ENCODE peak calls at places on chromosomes 1 and 21, in five cellular contexts. P, O, J, T and Z are unnamed samples.
A peak's percentile ranks its signal among the peaks of the same experiment; 100 is the strongest.

GRCh38 chr1:111476761-111477309 is 3.1 kb downstream of the C1orf162 start:
- DNase-seq in P (no peak), O (no peak), J (no peak), T (no peak), Z (peak; percentile 59)

GRCh38 chr1:180386740-180387367 is 115.5 kb downstream of the ACBD6 start:
- DNase-seq in P (no peak), O (no peak), J (no peak), T (no peak), Z (no peak)

GRCh38 chr1:183237046-183237445 is 51.0 kb downstream of the LAMC2 start:
- DNase-seq in P (no peak), O (no peak), J (no peak), T (no peak), Z (no peak)

GRCh38 chr1:208681878-208682663 is 437.9 kb upstream of the PLXNA2 start:
- DNase-seq in P (no peak), O (no peak), J (no peak), T (no peak), Z (no peak)

GRCh38 chr1:234647758-234648157 is 37.8 kb upstream of the IRF2BP2 start:
- DNase-seq in P (no peak), O (no peak), J (no peak), T (no peak), Z (no peak)

GRCh38 chr1:207659545-207660148 is 14.7 kb downstream of the CR1L start:
- DNase-seq in P (no peak), O (no peak), J (no peak), T (no peak), Z (no peak)

GRCh38 chr1:28028873-28029654 is 59.3 kb downstream of the EYA3 start:
- DNase-seq in P (no peak), O (no peak), J (no peak), T (no peak), Z (no peak)

GRCh38 chr1:4711191-4711915 is 56.9 kb downstream of the AJAP1 start:
- DNase-seq in P (no peak), O (no peak), J (no peak), T (no peak), Z (no peak)

GRCh38 chr1:210250998-210251679 is 18.5 kb downstream of the SERTAD4 start:
- DNase-seq in P (peak; percentile 62), O (peak; percentile 82), J (no peak), T (peak; percentile 40), Z (no peak)

GRCh38 chr1:209516771-209517471 is 66.6 kb upstream of the CAMK1G start:
- DNase-seq in P (no peak), O (no peak), J (no peak), T (no peak), Z (no peak)

GRCh38 chr1:67214420-67215174 is 48.3 kb downstream of the IL23R start:
- DNase-seq in P (no peak), O (no peak), J (peak; percentile 35), T (no peak), Z (no peak)

GRCh38 chr1:110559157-110559556 is 40.2 kb upstream of the KCNA10 start:
- DNase-seq in P (no peak), O (no peak), J (no peak), T (no peak), Z (no peak)

GRCh38 chr1:201495447-201496295 is 11.3 kb downstream of the CSRP1 start:
- DNase-seq in P (no peak), O (peak; percentile 78), J (no peak), T (peak; percentile 83), Z (no peak)

GRCh38 chr1:183882328-183883167 is 77.6 kb downstream of the RGL1 start:
- DNase-seq in P (no peak), O (no peak), J (no peak), T (no peak), Z (no peak)

GRCh38 chr1:58363639-58364038 is 182.9 kb downstream of the OMA1 start:
- DNase-seq in P (no peak), O (no peak), J (no peak), T (no peak), Z (no peak)

GRCh38 chr1:12208764-12209494 is 20.9 kb upstream of the VPS13D start:
- DNase-seq in P (peak; percentile 90), O (peak; percentile 45), J (peak; percentile 77), T (peak; percentile 85), Z (peak; percentile 71)

GRCh38 chr1:236854602-236854978 is 59.5 kb downstream of the MTR start:
- DNase-seq in P (peak; percentile 23), O (no peak), J (no peak), T (no peak), Z (no peak)

GRCh38 chr1:145845144-145845513 is 301 bp upstream of the NUDT17 start:
- DNase-seq in P (no peak), O (no peak), J (no peak), T (no peak), Z (no peak)

GRCh38 chr1:163747261-163747660 is 425.5 kb downstream of the NUF2 start:
- DNase-seq in P (no peak), O (no peak), J (no peak), T (no peak), Z (no peak)

GRCh38 chr1:210072129-210072528 is 134.1 kb downstream of the SYT14 start:
- DNase-seq in P (no peak), O (no peak), J (no peak), T (no peak), Z (no peak)

GRCh38 chr1:228093050-228093906 is 9.8 kb downstream of the C1orf35 start:
- DNase-seq in P (no peak), O (no peak), J (no peak), T (no peak), Z (no peak)

GRCh38 chr1:222754386-222755139 is 17.6 kb downstream of the FAM177B start:
- DNase-seq in P (peak; percentile 83), O (peak; percentile 17), J (no peak), T (peak; percentile 51), Z (no peak)

GRCh38 chr1:146007048-146007784 is 10.8 kb upstream of the TXNIP start:
- DNase-seq in P (peak; percentile 55), O (no peak), J (peak; percentile 48), T (no peak), Z (peak; percentile 52)

GRCh38 chr1:6004412-6005123 is 12.3 kb upstream of the NPHP4 start:
- DNase-seq in P (no peak), O (no peak), J (no peak), T (peak; percentile 10), Z (no peak)

GRCh38 chr21:45499201-45499750 is 43.0 kb downstream of the SLC19A1 start:
- DNase-seq in P (no peak), O (no peak), J (no peak), T (peak; percentile 13), Z (no peak)

GRCh38 chr1:192277635-192278034 is 39.2 kb upstream of the RGS21 start:
- DNase-seq in P (no peak), O (no peak), J (no peak), T (no peak), Z (no peak)

GRCh38 chr1:6935379-6936307 is 150.4 kb downstream of the CAMTA1 start:
- DNase-seq in P (no peak), O (no peak), J (no peak), T (no peak), Z (no peak)